ENCODE peak calls at places on chromosomes 1 and 21, in four cellular contexts. H, N, F and I are unnamed samples.

GRCh38 chr21:29164330-29164942 is 34.0 kb downstream of the MAP3K7CL start:
- DNase-seq in H (no peak), N (peak; percentile 13), F (no peak), I (no peak)

GRCh38 chr1:180360333-180361075 is 130.4 kb downstream of the LHX4 start:
- DNase-seq in H (no peak), N (no peak), F (no peak), I (no peak)

GRCh38 chr1:159014851-159015250 is 5.1 kb downstream of the IFI16 start:
- DNase-seq in H (no peak), N (no peak), F (no peak), I (no peak)

GRCh38 chr1:89454845-89455521 is 69.6 kb upstream of the LRRC8B start:
- DNase-seq in H (no peak), N (peak; percentile 27), F (no peak), I (no peak)

GRCh38 chr1:150082494-150082893 is 14.9 kb downstream of the VPS45 start:
- DNase-seq in H (no peak), N (no peak), F (no peak), I (no peak)

GRCh38 chr1:169460193-169460833 is 25.4 kb downstream of the SLC19A2 start:
- DNase-seq in H (no peak), N (peak; percentile 36), F (no peak), I (no peak)

GRCh38 chr1:153678519-153679336 is at the start of gene NPR1:
- DNase-seq in H (peak; percentile 66), N (peak; percentile 93), F (peak; percentile 32), I (no peak)

GRCh38 chr1:227729881-227730629 is 5.0 kb downstream of the JMJD4 start:
- DNase-seq in H (no peak), N (peak; percentile 92), F (no peak), I (no peak)

GRCh38 chr1:241423541-241424479 is 66.8 kb upstream of the RGS7 start:
- DNase-seq in H (no peak), N (peak; percentile 83), F (no peak), I (no peak)

GRCh38 chr1:109802136-109802900 is 38.6 kb upstream of the EPS8L3 start:
- DNase-seq in H (no peak), N (no peak), F (no peak), I (no peak)

GRCh38 chr1:39608906-39609305 is 30.5 kb downstream of the HEYL start:
- DNase-seq in H (no peak), N (no peak), F (no peak), I (no peak)

GRCh38 chr1:184771190-184771691 is 16.6 kb upstream of the EDEM3 start:
- DNase-seq in H (no peak), N (no peak), F (no peak), I (no peak)

GRCh38 chr1:11851171-11851570 is 3.6 kb upstream of the NPPA start:
- DNase-seq in H (no peak), N (no peak), F (no peak), I (no peak)

GRCh38 chr1:201014816-201015200 is 8.7 kb downstream of the KIF21B start:
- DNase-seq in H (no peak), N (no peak), F (no peak), I (no peak)

GRCh38 chr1:156638596-156638995 is 3.3 kb upstream of the BCAN start:
- DNase-seq in H (no peak), N (peak; percentile 34), F (no peak), I (no peak)

GRCh38 chr1:61083014-61083798 is 845 bp downstream of the NFIA start:
- DNase-seq in H (peak; percentile 36), N (peak; percentile 76), F (no peak), I (no peak)

GRCh38 chr1:61081637-61082335 is 575 bp upstream of the NFIA start:
- DNase-seq in H (peak; percentile 51), N (peak; percentile 87), F (no peak), I (no peak)

GRCh38 chr1:61083799-61084385 is 1.5 kb downstream of the NFIA start:
- DNase-seq in H (no peak), N (no peak), F (no peak), I (no peak)

GRCh38 chr1:61081135-61081636 is 1.2 kb upstream of the NFIA start:
- DNase-seq in H (no peak), N (no peak), F (no peak), I (no peak)

DNA sequence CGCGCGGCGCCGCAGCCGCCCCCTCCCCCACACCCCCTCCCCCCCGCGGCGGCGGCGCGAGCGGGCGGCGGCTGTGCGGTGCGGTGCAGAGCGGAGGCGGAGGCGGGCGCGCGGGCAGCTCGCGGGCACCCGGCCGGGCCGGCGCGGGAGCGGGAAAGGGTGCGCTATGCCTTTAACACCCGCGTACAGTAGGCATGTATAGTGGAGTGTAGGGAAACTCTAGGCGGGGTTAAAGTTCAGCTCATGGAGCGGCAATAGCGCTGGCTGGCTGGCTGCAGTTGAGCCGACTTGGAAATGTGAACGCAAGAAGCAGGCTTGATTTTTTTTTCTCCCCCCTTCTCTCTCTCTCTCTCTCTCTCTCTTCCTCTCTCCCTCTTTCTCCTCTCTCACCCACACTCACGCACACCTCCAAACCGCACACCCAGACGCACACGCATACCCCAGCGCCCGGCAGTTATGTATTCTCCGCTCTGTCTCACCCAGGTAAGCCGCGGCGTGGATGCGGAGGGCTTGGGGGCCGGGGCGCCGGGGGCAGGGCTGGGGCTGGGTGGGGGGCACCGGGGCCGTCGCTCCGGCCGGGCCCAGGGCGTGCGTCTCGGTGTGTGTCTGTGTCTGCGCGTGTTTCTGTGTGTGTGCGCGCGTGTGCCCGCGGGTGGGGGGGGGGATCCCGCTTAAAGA is at the start of gene NFIA:
- DNase-seq in H (peak; percentile 54), N (peak; percentile 64), F (peak; percentile 25), I (no peak)
- H3K4me3 ChIP-seq in H (peak within 1 kb of the TSS; percentile 88), N (peak within 1 kb of the TSS; percentile 74), F (peak within 1 kb of the TSS; percentile 66), I (peak within 1 kb of the TSS; percentile 92)

DNA sequence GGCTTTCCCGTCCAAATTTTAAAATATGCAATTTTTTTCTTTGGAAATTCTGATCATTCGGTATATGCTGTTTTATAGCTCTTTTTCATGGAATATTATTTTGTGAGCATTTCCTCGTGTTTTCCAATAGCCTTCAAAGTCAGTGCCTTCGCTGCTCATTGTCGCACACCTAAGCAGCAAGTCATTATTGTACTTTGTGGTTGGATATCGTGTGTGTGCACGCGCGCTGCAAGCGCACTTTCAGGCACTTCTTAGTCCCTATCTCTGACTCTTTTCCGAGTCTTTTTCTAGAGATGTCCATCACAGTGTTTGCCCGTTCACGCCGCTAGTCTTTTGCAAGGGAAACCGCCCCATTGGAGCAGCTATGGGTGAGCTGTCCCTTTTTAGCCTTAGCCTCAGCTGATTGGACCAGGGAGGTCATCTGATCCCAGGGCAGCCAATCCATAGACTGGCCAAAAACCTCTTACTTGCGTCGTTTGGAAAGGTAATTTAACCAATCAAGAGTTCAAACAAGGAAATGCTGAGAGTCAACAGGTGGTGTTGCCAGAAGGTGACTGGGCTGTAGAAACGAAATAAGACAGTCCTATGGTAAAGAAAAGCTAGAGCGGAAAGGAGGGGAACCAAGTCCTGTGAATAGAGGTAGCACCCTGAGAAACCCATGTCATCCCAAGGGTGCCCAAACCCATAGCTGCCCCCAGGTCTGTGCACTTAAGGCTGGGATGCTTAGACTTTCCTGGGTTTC is 710 bp upstream of the HYI start:
- DNase-seq in H (peak; percentile 67), N (peak; percentile 94), F (peak; percentile 43), I (peak; percentile 82)
- H3K4me3 ChIP-seq in H (peak overlapping the region; percentile 71), N (peak overlapping the region; percentile 42), F (peak overlapping the region; percentile 58), I (peak overlapping the region; percentile 49)

DNA sequence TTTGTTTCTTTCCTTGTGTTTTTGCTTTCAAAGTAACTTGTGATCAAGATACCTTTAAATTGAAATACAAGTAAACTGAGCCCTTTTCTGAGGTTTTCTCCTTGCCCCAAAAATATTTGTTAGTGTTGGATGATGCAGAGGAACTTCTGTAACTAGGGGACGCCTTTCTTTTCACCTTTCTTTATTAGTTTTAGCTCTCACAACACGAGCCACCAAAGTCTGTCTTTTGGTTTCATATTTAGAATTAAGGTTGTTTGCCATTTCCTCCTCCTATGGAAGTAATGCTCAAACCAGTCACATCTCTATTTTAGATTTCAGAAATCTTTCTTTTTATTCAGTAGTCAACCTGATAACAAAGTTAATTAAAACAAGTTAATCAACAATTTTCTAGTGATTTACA is 120.8 kb downstream of the ZP4 start:
- DNase-seq in H (no peak), N (no peak), F (no peak), I (no peak)
- H3K4me3 ChIP-seq in H (no peak overlapping the region), N (no peak overlapping the region), F (no peak overlapping the region), I (no peak overlapping the region)

GRCh38 chr21:44458971-44459711 is 3.8 kb downstream of the LRRC3 start:
- DNase-seq in H (no peak), N (no peak), F (no peak), I (no peak)

GRCh38 chr21:44454747-44455523 is at the start of gene LRRC3:
- DNase-seq in H (peak; percentile 86), N (peak; percentile 100), F (peak; percentile 59), I (peak; percentile 7)

GRCh38 chr21:44456207-44456914 is 1.1 kb downstream of the LRRC3 start:
- DNase-seq in H (no peak), N (peak; percentile 72), F (no peak), I (no peak)

GRCh38 chr21:44455524-44456206 is 355 bp downstream of the LRRC3 start:
- DNase-seq in H (peak; percentile 61), N (peak; percentile 89), F (no peak), I (no peak)

GRCh38 chr21:44456915-44457736 is 1.8 kb downstream of the LRRC3 start:
- DNase-seq in H (no peak), N (peak; percentile 48), F (no peak), I (no peak)
- H3K4me3 ChIP-seq in H (peak overlapping the region; percentile 2), N (no peak overlapping the region), F (no peak overlapping the region), I (no peak overlapping the region)